ENCODE peak calls at places on chromosomes 1 and 21, in five cellular contexts. M is IMR-90, K is H1, W is neuronal stem cell, Z is trophoblast cell. I is an unnamed sample.

GRCh38 chr1:204188959-204189639 is 7.2 kb downstream of the KISS1 start:
- DNase-seq in Z (no peak), M (no peak), W (no peak), K (no peak), I (no peak)

GRCh38 chr1:209655832-209656231 is 3.6 kb upstream of the LAMB3 start:
- DNase-seq in K (no peak), M (no peak), Z (no peak), W (no peak), I (no peak)

GRCh38 chr1:6785318-6785712 is at the start of gene CAMTA1:
- DNase-seq in M (no peak), Z (no peak), K (no peak), W (no peak), I (no peak)

GRCh38 chr1:151728151-151728711 is 6.9 kb downstream of the RIIAD1 start:
- DNase-seq in W (no peak), K (no peak), Z (peak; percentile 39), M (peak; percentile 57), I (no peak)

GRCh38 chr1:92168657-92169056 is 49.1 kb upstream of the C1orf146 start:
- DNase-seq in W (peak; percentile 6), M (peak; percentile 74), Z (no peak), K (no peak), I (peak; percentile 31)

GRCh38 chr1:183019126-183019740 is 4.0 kb upstream of the LAMC1 start:
- DNase-seq in W (no peak), K (no peak), Z (no peak), M (no peak), I (no peak)

GRCh38 chr1:67741121-67741520 is 56.1 kb downstream of the GADD45A start:
- DNase-seq in Z (no peak), W (no peak), M (no peak), K (no peak), I (no peak)

GRCh38 chr1:112528076-112528475 is 19.3 kb downstream of the WNT2B start:
- DNase-seq in M (peak; percentile 31), Z (peak; percentile 23), K (no peak), W (no peak), I (no peak)

GRCh38 chr1:110800079-110800478 is 72.9 kb upstream of the CD53 start:
- DNase-seq in Z (no peak), W (no peak), M (no peak), K (no peak), I (no peak)

GRCh38 chr1:189434461-189434860 is 1043.2 kb downstream of the BRINP3 start:
- DNase-seq in M (peak; percentile 21), W (no peak), K (no peak), Z (no peak), I (no peak)

GRCh38 chr1:169945171-169945570 is 51.5 kb upstream of the SCYL3 start:
- DNase-seq in Z (no peak), M (no peak), W (no peak), K (no peak), I (no peak)

GRCh38 chr21:31479714-31480113 is 135.7 kb upstream of the TIAM1 start:
- DNase-seq in M (no peak), K (no peak), Z (no peak), W (no peak), I (no peak)

GRCh38 chr1:88877382-88877825 is 14.0 kb downstream of the GTF2B start:
- DNase-seq in Z (peak; percentile 65), M (peak; percentile 61), W (peak; percentile 14), K (no peak), I (peak; percentile 59)

GRCh38 chr1:90761781-90762589 is 44.9 kb upstream of the BARHL2 start:
- DNase-seq in Z (no peak), K (no peak), M (no peak), W (no peak), I (no peak)

GRCh38 chr1:24086466-24086865 is 25.5 kb downstream of the MYOM3 start:
- DNase-seq in W (no peak), M (no peak), Z (no peak), K (no peak), I (no peak)

GRCh38 chr1:231460614-231461013 is 38.5 kb upstream of the EGLN1 start:
- DNase-seq in K (no peak), W (no peak), M (no peak), Z (no peak), I (no peak)

GRCh38 chr1:97281962-97282361 is 560.4 kb downstream of the PTBP2 start:
- DNase-seq in K (no peak), W (no peak), M (no peak), Z (no peak), I (no peak)

GRCh38 chr1:34984435-34985062 is 598 bp downstream of the TMEM35B start:
- DNase-seq in M (peak; percentile 33), Z (peak; percentile 2), K (no peak), W (no peak), I (peak; percentile 70)

GRCh38 chr1:234978397-234979291 is 150.0 kb downstream of the TOMM20 start:
- DNase-seq in M (peak; percentile 93), W (no peak), Z (peak; percentile 53), K (no peak), I (peak; percentile 91)

GRCh38 chr1:175192630-175193338 is at the start of gene KIAA0040:
- DNase-seq in Z (peak; percentile 80), W (peak; percentile 30), M (no peak), K (no peak), I (peak; percentile 56)

GRCh38 chr21:37337831-37338230 is 28.7 kb upstream of the DYRK1A start:
- DNase-seq in W (no peak), Z (peak; percentile 25), M (no peak), K (no peak), I (no peak)
- H4K91ac ChIP-seq in W (no peak overlapping the region), Z (no peak overlapping the region), M (peak overlapping the region; percentile 59), K (no peak overlapping the region), I (no peak overlapping the region)

DNA sequence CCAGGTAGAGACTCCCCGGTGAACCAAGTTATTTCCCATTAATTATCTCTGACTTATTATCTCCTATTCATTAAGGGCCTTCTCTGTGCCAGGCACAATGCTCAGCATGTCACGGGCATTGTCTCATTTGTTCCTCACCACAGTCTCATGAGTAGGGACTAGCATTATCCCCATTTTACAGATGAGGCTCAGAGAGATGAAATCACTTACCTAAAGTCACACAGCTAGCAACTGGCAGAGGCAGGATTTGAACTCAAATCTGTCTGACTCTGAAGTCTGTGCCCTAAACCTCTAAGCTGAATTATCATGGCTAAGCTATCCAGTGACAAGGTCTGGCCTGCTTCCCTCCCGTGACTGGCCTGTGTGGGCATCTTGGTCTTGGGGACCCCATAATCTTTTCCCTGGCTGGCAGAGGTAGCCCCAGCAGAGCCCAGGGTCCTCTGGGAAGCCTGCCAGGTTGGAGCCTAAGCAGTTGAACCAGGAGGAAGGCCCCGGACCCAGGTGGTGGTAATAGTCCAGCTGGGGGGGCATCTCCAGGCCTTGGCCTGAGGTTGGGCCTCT is 4.5 kb downstream of the MAP7D1 start:
- DNase-seq in K (no peak), Z (no peak), M (no peak), W (no peak), I (no peak)
- H3K4me3 ChIP-seq in K (peak overlapping the region; percentile 60), Z (no peak overlapping the region), M (peak overlapping the region; percentile 32), W (peak overlapping the region; percentile 52), I (no peak overlapping the region)

DNA sequence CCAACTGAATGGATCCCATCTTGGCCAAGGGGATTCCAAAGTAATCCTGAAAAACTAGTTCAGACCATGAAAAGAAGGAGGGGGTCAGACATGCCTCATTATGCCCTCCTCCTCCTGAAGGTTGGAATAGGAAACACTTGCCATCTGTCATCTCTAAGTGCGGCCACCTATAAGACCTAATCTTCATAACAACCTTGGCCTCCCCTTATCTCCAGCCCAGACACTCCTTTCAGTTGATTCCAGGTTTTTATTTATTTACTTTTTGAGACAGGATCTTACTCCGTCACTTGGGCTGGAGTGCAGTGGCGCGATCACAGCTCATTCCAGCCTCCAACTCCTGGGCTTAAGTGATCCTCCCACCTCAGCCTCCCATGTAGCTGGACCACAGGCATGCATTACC is 19.7 kb downstream of the SNAP47 start:
- DNase-seq in K (no peak), W (no peak), M (no peak), Z (no peak), I (no peak)
- H3K4me1 ChIP-seq in K (no peaks in the 10 kb centered on the region), W (no peaks in the 10 kb centered on the region), M (peaks cover 28% of the 10 kb centered on the region), Z (peaks cover 20% of the 10 kb centered on the region), I (peaks cover 18% of the 10 kb centered on the region)

DNA sequence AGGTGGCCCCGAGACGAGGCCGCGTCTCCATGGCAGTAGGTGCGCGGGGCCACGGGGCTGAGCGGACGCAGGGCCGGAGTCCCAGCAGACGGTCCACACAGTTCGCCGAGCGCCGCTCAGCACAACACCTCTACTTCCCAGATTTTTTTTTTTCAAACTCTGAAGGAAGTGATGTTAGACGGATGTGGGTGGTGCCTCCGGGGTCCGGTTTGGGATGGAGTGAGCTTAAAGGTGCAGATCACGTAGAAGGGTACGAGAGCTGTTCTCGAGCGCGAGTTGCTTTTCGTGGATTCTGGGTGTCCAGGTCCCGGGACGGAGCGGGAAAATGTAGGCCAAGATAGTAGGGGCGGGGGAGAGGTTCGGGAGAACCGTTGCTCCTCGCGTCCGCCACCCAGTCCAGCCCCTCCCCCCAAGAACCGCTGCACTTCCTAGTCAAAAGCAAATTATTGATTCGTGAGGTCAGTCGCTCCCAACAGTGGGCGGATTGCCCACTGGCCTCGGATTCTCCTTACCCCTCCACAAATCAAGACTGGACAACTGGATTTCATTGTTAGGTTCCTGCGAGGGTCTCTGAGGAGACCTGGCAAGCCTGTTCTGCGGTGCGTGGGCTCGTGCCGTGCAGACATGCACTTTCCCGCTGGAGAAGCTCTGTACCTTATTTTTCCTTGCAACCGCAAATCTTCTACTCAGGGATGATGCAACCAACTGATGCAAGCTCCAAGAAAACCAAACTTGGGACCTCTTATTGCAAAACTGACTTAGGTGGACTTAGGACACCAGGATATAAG is at the start of gene TXNDC12:
- DNase-seq in Z (peak; percentile 89), M (peak; percentile 91), W (peak; percentile 78), K (peak; percentile 67), I (peak; percentile 96)
- H4K91ac ChIP-seq in Z (peak within 1 kb of the TSS; percentile 74), M (peak within 1 kb of the TSS; percentile 93), W (no peak within 1 kb of the TSS), K (peak within 1 kb of the TSS; percentile 67), I (peak within 1 kb of the TSS; percentile 98)

GRCh38 chr1:165763442-165763841 is 5.2 kb downstream of the TMCO1 start:
- DNase-seq in W (no peak), K (no peak), M (no peak), Z (no peak), I (no peak)
- H3K4me3 ChIP-seq in W (no peak overlapping the region), K (no peak overlapping the region), M (no peak overlapping the region), Z (no peak overlapping the region), I (no peak overlapping the region)

GRCh38 chr1:164706596-164706995 is 147.6 kb downstream of the PBX1 start:
- DNase-seq in M (peak; percentile 28), K (no peak), Z (no peak), W (no peak), I (peak; percentile 38)
- H3K4me1 ChIP-seq in M (peaks cover 25% of the 10 kb centered on the region), K (peaks cover 2% of the 10 kb centered on the region), Z (peaks cover 18% of the 10 kb centered on the region), W (peaks cover 12% of the 10 kb centered on the region), I (peaks cover 3% of the 10 kb centered on the region)

I was measured in mesenchymal stem cell.